ENCODE peak calls at places on chromosomes 4 and X, in nine cellular contexts. U, V, T, I, K, Z, A, P and D are unnamed samples.

GRCh38 chrX:74458738-74459137 is 37.4 kb downstream of the SLC16A2 start:
- DNase-seq in I (no peak), P (no peak), A (no peak), K (no peak), V (no peak), Z (no peak), U (no peak), T (peak), D (peak)

GRCh38 chr4:107094332-107094731 is 58.2 kb upstream of the DKK2 start:
- DNase-seq in U (no peak), P (no peak), A (no peak), T (peak), V (no peak), K (no peak), Z (no peak), I (no peak), D (peak)

GRCh38 chr4:33626242-33626641 is 2618.1 kb downstream of the ARAP2 start:
- DNase-seq in K (no peak), P (no peak), U (no peak), A (no peak), T (no peak), I (no peak), Z (no peak), V (no peak), D (no peak)

GRCh38 chr4:3773552-3774001 is 7.4 kb downstream of the ADRA2C start:
- DNase-seq in P (no peak), Z (no peak), U (no peak), T (no peak), A (no peak), K (no peak), I (no peak), V (peak), D (no peak)

GRCh38 chrX:70033348-70033747 is 16.4 kb downstream of the AWAT2 start:
- DNase-seq in U (peak), K (peak), V (peak), T (peak), Z (no peak), A (peak), I (no peak), P (no peak), D (peak)

GRCh38 chrX:36909584-36909983 is 98.6 kb upstream of the FAM47C start:
- DNase-seq in T (peak), I (no peak), P (no peak), Z (no peak), V (no peak), K (no peak), U (no peak), A (no peak), D (no peak)

GRCh38 chr4:140135529-140136021 is 18.4 kb downstream of the MAML3 start:
- DNase-seq in T (no peak), Z (peak), K (peak), P (no peak), U (no peak), V (no peak), I (no peak), A (no peak), D (peak)

GRCh38 chrX:55142919-55143310 is 54.1 kb downstream of the PAGE2 start:
- DNase-seq in Z (no peak), P (no peak), K (no peak), V (no peak), T (no peak), A (no peak), U (no peak), I (no peak), D (no peak)

GRCh38 chrX:153564047-153564606 is 34.8 kb downstream of the CCNQ start:
- DNase-seq in V (no peak), Z (peak), I (no peak), U (no peak), A (no peak), P (no peak), T (peak), K (peak), D (no peak)